ENCODE peak calls at places on chromosomes 12 and 14, in nine cellular contexts. Y is Peyer's patch; S is transverse colon; K is suprapubic skin; A is prostate gland; J is tibial artery; R is fibroblast of lung; N is CD4-positive, CD25-positive, alpha-beta regulatory T cell; T is GM23248. X is an unnamed sample.

GRCh38 chr14:94561656-94562010 is 391 bp downstream of the SERPINA4 start:
- DNase-seq in J (peak), Y (no peak), A (no peak), N (no peak), R (no peak), T (no peak), S (no peak), K (no peak), X (no peak)

GRCh38 chr14:54261283-54261682 is 135.5 kb upstream of the CDKN3 start:
- DNase-seq in R (peak), J (no peak), K (no peak), T (no peak), S (no peak), Y (no peak), A (no peak), N (no peak), X (no peak)

GRCh38 chr14:105864116-105864515 is 337.7 kb downstream of the TMEM121 start:
- DNase-seq in A (no peak), K (no peak), T (no peak), J (peak), N (no peak), S (no peak), Y (no peak), R (no peak), X (no peak)

GRCh38 chr14:87745507-87746118 is 247.4 kb downstream of the GALC start:
- DNase-seq in K (no peak), J (no peak), S (no peak), T (peak), Y (no peak), R (peak), N (no peak), A (no peak), X (no peak)

GRCh38 chr14:78897443-78897842 is 727.3 kb downstream of the NRXN3 start:
- DNase-seq in J (no peak), K (no peak), T (no peak), Y (no peak), A (no peak), N (no peak), S (no peak), R (no peak), X (no peak)

GRCh38 chr12:24822121-24822899 is 126.6 kb downstream of the BCAT1 start:
- DNase-seq in S (no peak), T (peak), R (peak), N (no peak), K (no peak), A (no peak), J (no peak), Y (no peak), X (no peak)

GRCh38 chr12:117498256-117498655 is 136.8 kb upstream of the NOS1 start:
- DNase-seq in A (no peak), N (no peak), T (no peak), Y (no peak), K (no peak), R (no peak), J (no peak), S (no peak), X (no peak)

GRCh38 chr12:14264316-14264715 is 101.2 kb upstream of the ATF7IP start:
- DNase-seq in K (no peak), J (no peak), T (peak), R (no peak), Y (no peak), S (no peak), A (no peak), N (no peak), X (no peak)

GRCh38 chr14:43085820-43086219 is 1421.3 kb downstream of the FSCB start:
- DNase-seq in K (no peak), R (no peak), N (no peak), T (no peak), A (no peak), S (no peak), Y (no peak), J (no peak), X (no peak)
- H3K27ac ChIP-seq in K (no peak), R (no peak), N (no peak), T (no peak), A (no peak), S (no peak), Y (no peak), J (no peak), X (no peak)

DNA sequence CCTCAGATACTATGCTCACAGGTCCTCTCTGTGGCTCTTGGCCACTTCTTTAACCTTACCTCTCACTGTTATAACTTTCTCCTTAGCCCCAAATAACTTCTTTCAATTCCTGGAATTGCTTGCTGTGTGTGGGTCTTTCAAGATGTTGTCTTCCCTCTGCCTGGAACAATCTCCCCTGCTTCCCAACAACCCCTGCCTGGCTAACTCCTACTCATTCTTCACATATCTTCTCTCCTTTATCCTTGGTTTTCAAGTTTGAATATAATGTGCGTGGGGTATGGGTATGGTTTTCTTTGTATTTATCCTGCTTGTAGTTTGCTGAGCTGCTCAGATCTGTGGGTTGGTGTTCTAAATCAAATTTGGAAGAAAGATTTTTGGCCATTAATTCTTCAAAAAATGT is 2.7 kb upstream of the WASHC3 start:
- DNase-seq in S (no peak), N (no peak), J (no peak), Y (no peak), R (no peak), A (no peak), T (no peak), K (no peak), X (no peak)
- H3K4me3 ChIP-seq in S (no peak), N (no peak), J (no peak), Y (no peak), R (no peak), A (no peak), T (no peak), K (no peak), X (no peak)

GRCh38 chr12:132236930-132237771 is 92.2 kb downstream of the GALNT9 start:
- DNase-seq in R (no peak), A (no peak), Y (no peak), T (no peak), J (peak), N (no peak), K (no peak), S (no peak), X (no peak)
- H3K27ac ChIP-seq in R (no peak), A (no peak), Y (no peak), T (no peak), J (no peak), N (no peak), K (no peak), S (no peak), X (no peak)

GRCh38 chr14:104659764-104660523 is 29.5 kb upstream of the INF2 start:
- DNase-seq in T (no peak), S (no peak), Y (no peak), A (no peak), J (no peak), K (no peak), R (no peak), N (no peak), X (no peak)
- H3K4me3 ChIP-seq in T (no peak), S (no peak), Y (peak), A (no peak), J (no peak), K (no peak), R (no peak), N (no peak), X (no peak)

GRCh38 chr14:75495399-75495798 is 26.9 kb upstream of the BATF start:
- DNase-seq in Y (no peak), R (no peak), S (no peak), A (no peak), J (no peak), K (no peak), T (no peak), N (no peak), X (no peak)

GRCh38 chr14:75497701-75498100 is 24.6 kb upstream of the BATF start:
- DNase-seq in Y (no peak), A (no peak), N (no peak), K (no peak), J (no peak), T (no peak), S (no peak), R (no peak), X (no peak)

GRCh38 chr14:75496755-75497154 is 25.5 kb upstream of the BATF start:
- DNase-seq in S (no peak), A (no peak), R (no peak), N (no peak), K (no peak), Y (no peak), T (no peak), J (no peak), X (no peak)

GRCh38 chr14:75495882-75496281 is 26.4 kb upstream of the BATF start:
- DNase-seq in J (no peak), T (no peak), Y (no peak), N (no peak), A (no peak), S (no peak), R (no peak), K (no peak), X (no peak)

DNA sequence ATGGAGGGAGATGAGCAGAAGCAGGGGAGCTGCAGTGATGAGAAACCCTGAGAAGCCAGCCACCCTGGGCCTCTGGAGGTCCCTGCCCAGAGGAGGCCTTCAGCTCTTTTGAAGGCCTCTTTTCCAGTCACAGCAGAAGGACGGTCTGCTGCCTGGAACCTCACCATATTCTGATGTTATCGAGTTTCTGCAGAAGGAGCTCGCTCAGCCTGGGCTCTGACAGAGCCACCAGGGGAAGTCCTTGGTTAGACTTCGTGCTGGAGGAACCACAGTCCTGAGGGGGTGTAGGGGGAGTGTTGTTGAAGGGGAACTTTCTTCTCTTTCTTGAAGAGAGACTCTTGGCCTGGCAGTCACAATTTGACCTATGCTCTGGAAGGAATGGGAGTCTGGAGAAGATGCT is 25.1 kb upstream of the BATF start:
- DNase-seq in T (no peak), A (no peak), K (no peak), Y (no peak), S (no peak), R (no peak), J (no peak), N (no peak), X (no peak)
- H3K27ac ChIP-seq in T (no peak), A (no peak), K (no peak), Y (no peak), S (no peak), R (no peak), J (no peak), N (no peak), X (no peak)